ENCODE peak calls at places on chromosomes 13 and 19, in seven cellular contexts. H, C, F, V, I, W and T are unnamed samples.

GRCh38 chr19:3413796-3414327 is 47.5 kb downstream of the NFIC start:
- DNase-seq in H (no peak), C (no peak), F (no peak), V (peak; percentile 48), I (no peak), W (no peak), T (no peak)

GRCh38 chr19:1168877-1169791 is 4.9 kb downstream of the SBNO2 start:
- DNase-seq in H (peak; percentile 58), C (no peak), F (no peak), V (peak; percentile 91), I (peak; percentile 85), W (no peak), T (peak; percentile 45)

GRCh38 chr13:52760078-52760477 is 20.5 kb upstream of the CNMD start:
- DNase-seq in H (no peak), C (no peak), F (no peak), V (no peak), I (no peak), W (no peak), T (no peak)

GRCh38 chr19:41545547-41545946 is 30.4 kb upstream of the CEACAM21 start:
- DNase-seq in H (no peak), C (no peak), F (no peak), V (no peak), I (no peak), W (no peak), T (no peak)

GRCh38 chr13:53137777-53138176 is 109.2 kb downstream of the OLFM4 start:
- DNase-seq in H (no peak), C (no peak), F (no peak), V (peak; percentile 76), I (peak; percentile 86), W (no peak), T (peak; percentile 25)

GRCh38 chr13:113801289-113801961 is 42.4 kb downstream of the TMEM255B start:
- DNase-seq in H (no peak), C (no peak), F (no peak), V (no peak), I (no peak), W (no peak), T (no peak)

GRCh38 chr13:39968646-39969475 is 313.4 kb downstream of the COG6 start:
- DNase-seq in H (no peak), C (no peak), F (no peak), V (no peak), I (no peak), W (no peak), T (peak; percentile 38)

GRCh38 chr19:19514215-19514633 is 1.1 kb downstream of the TSSK6 start:
- DNase-seq in H (no peak), C (no peak), F (no peak), V (no peak), I (no peak), W (no peak), T (peak; percentile 69)

DNA sequence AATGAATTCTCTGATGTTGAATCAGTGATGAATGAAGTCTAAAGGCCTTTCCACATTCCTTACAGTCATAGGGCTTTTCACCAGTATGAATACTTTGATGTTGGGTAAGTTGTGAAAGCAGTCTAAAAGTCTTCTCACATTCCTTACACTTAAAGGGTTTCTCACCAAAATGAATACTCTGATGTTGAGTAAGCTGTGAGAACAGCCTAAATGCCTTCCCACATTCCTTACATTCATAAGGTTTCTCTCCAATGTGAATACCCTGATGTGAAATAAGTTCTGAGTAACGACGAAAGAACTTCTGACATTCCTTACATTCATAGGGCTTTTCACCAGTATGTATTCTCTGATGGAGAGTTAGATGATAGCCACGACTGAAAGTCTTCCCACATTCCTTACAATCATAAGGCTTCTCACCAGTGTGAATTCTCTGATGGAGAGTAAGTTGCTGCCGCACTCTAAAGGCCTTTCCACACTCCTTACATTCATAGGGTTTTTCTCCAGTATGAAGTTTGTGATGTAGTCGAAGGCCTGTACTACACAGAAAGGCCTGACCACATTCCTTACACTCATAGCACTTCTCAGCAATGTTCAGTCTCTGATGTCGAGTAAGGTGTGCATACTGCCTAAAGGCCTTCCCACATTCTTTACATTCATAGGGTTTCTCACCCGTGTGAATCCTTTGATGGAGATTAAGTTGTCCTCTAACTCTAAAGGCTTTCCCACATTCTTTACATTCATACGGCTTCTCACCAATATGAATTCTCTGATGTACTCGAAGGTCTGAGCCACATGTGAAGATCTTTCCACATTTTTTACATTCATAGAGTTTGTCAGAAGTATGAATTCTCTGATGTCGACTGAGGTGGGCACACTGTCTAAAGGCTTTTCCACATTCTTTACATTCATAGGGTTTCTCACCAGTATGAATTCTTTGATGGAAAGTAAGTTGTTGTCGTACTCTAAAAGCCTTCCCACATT is 19.9 kb downstream of the ZFP30 start:
- DNase-seq in H (peak; percentile 56), C (no peak), F (no peak), V (no peak), I (no peak), W (no peak), T (peak; percentile 74)
- H3K4ac ChIP-seq in H (no peak overlapping the region), C (no peak overlapping the region), F (no peak overlapping the region), V (no peak overlapping the region), I (no peak overlapping the region), W (no peak overlapping the region), T (no peak overlapping the region)

DNA sequence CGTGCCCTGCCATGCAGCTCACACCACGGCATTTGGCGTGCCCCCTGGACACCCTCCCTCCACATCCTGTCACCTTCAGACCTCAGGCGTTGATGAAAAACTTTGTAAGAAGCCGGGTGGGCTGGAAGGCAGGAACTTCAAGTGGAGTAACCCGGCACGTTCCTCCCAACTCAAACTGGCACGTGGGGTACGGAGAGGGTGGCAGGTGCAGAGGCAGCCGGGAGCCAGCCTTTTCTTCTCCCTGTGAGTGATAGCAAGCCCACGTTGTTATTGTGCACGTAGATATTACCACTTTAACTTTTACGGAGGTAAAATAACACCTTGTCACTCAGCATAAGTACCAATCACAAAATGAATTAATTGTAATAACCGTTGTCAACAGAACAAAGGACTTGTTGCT is 198.0 kb downstream of the ZNF536 start:
- DNase-seq in H (no peak), C (no peak), F (no peak), V (no peak), I (no peak), W (no peak), T (no peak)
- H4K8ac ChIP-seq in H (no peak overlapping the region), C (no peak overlapping the region), F (no peak overlapping the region), V (no peak overlapping the region), I (no peak overlapping the region), W (peak overlapping the region; percentile 3), T (no peak overlapping the region)

DNA sequence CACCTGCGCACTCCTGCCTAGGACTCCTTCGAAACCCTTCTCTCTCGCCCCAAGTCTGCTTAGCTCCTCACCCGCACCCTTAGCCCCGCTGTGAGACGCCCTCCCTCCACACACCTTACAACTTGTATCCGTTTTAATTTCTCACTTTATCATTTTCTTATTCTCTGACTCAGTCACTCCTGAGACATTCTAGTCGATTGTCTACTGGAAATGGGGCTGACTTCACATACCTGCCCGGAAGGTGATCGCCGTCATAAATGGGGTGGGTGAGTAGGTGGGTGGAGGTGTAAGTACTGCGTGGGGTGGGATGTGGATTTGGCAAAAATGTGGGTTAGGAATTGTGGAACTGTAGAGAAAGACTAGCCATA is 714 bp downstream of the NDFIP2 start:
- DNase-seq in H (no peak), C (no peak), F (no peak), V (no peak), I (no peak), W (no peak), T (peak; percentile 51)
- H3K9ac ChIP-seq in H (peak overlapping the region; percentile 79), C (peak overlapping the region; percentile 38), F (peak overlapping the region; percentile 77), V (peak overlapping the region; percentile 92), I (peak overlapping the region; percentile 45), W (peak overlapping the region; percentile 60), T (peak overlapping the region; percentile 92)

GRCh38 chr19:31894451-31894850 is 451.0 kb upstream of the ZNF507 start:
- DNase-seq in H (no peak), C (no peak), F (no peak), V (no peak), I (no peak), W (no peak), T (no peak)
- H3K4ac ChIP-seq in H (no peak overlapping the region), C (no peak overlapping the region), F (no peak overlapping the region), V (no peak overlapping the region), I (no peak overlapping the region), W (no peak overlapping the region), T (no peak overlapping the region)

GRCh38 chr19:50703915-50704548 is 15.6 kb downstream of the SHANK1 start:
- DNase-seq in H (peak; percentile 71), C (no peak), F (peak; percentile 71), V (no peak), I (no peak), W (no peak), T (no peak)

GRCh38 chr19:50702870-50703829 is 16.5 kb downstream of the SHANK1 start:
- DNase-seq in H (no peak), C (no peak), F (no peak), V (no peak), I (peak; percentile 50), W (no peak), T (no peak)

GRCh38 chr19:50708179-50708879 is 11.3 kb downstream of the SHANK1 start:
- DNase-seq in H (no peak), C (no peak), F (no peak), V (no peak), I (peak; percentile 30), W (no peak), T (no peak)

GRCh38 chr19:50705422-50706019 is 14.1 kb downstream of the SHANK1 start:
- DNase-seq in H (peak; percentile 83), C (no peak), F (peak; percentile 67), V (peak; percentile 5), I (peak; percentile 76), W (peak; percentile 67), T (peak; percentile 53)

DNA sequence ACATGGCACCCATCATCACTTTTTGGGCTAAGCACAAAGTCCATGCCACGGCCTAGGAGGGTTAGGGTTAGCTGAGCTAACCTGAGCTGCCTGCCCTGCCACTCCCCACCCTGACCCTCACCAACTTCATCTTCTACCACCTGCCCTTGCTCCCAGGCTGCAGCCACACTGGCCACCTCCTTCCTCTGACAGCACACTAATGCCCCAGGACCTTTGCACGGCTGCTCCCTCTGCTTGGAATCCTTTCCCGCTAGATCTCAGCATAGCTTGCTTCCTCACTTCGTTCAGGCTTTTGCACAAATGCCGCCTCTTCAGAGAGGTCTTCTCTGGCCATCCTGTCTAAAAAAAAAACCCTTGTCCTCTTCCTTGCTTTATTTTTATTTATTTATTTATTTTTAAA is 13.2 kb downstream of the SHANK1 start:
- DNase-seq in H (no peak), C (no peak), F (no peak), V (no peak), I (no peak), W (no peak), T (no peak)
- H4K8ac ChIP-seq in H (no peak overlapping the region), C (peak overlapping the region; percentile 68), F (no peak overlapping the region), V (no peak overlapping the region), I (no peak overlapping the region), W (no peak overlapping the region), T (no peak overlapping the region)

GRCh38 chr13:61252213-61252612 is 163.4 kb downstream of the PCDH20 start:
- DNase-seq in H (no peak), C (no peak), F (no peak), V (peak; percentile 4), I (no peak), W (no peak), T (no peak)
- H3K9ac ChIP-seq in H (no peak overlapping the region), C (no peak overlapping the region), F (no peak overlapping the region), V (no peak overlapping the region), I (no peak overlapping the region), W (no peak overlapping the region), T (no peak overlapping the region)

DNA sequence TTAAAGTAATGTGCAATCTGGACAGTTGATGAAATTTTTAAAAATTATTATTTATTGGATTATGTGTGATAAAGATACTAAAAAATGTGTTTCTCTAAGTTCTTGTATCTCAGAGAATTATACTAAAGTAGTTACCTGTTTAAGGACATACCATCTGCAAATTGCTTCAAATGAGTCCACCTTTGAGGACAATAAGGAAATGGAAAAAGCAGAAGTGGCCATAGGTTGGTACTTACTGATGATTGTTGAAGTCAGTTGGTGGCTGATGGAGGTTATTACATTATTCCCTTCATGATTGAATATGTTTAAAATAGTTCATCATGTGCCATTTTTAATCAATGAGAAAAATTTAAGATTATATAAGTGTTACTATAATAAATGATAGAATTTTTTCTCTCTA is 367.0 kb downstream of the MYO16 start:
- DNase-seq in H (no peak), C (no peak), F (no peak), V (no peak), I (no peak), W (no peak), T (no peak)
- H3K4ac ChIP-seq in H (no peak overlapping the region), C (no peak overlapping the region), F (no peak overlapping the region), V (no peak overlapping the region), I (no peak overlapping the region), W (no peak overlapping the region), T (no peak overlapping the region)